ENCODE peak calls at places on chromosomes 2 and 18, in five cellular contexts. One of them, this sample, is unnamed.

GRCh38 chr2:130920417-130921030 is 83.8 kb downstream of the ARHGEF4 start:
- DNase-seq in lower leg skin: peak; percentile 71
- DNase-seq in activated CD4-positive, CD25-positive, alpha-beta regulatory T cell: no peak
- DNase-seq in naive B cell: no peak
- DNase-seq in NCI-H1417 treated with DMSO at 0.1 percent for 48 hours: peak; percentile 17
- DNase-seq in this sample: peak; percentile 37

GRCh38 chr2:54516842-54517241 is 60.7 kb downstream of the SPTBN1 start:
- DNase-seq in lower leg skin: no peak
- DNase-seq in NCI-H1417 treated with DMSO at 0.1 percent for 48 hours: no peak
- DNase-seq in naive B cell: no peak
- DNase-seq in activated CD4-positive, CD25-positive, alpha-beta regulatory T cell: no peak
- DNase-seq in this sample: no peak

GRCh38 chr2:20025065-20025786 is 12.8 kb upstream of the MATN3 start:
- DNase-seq in activated CD4-positive, CD25-positive, alpha-beta regulatory T cell: no peak
- DNase-seq in naive B cell: no peak
- DNase-seq in lower leg skin: no peak
- DNase-seq in NCI-H1417 treated with DMSO at 0.1 percent for 48 hours: no peak
- DNase-seq in this sample: no peak

GRCh38 chr2:99607454-99607853 is 117.6 kb upstream of the REV1 start:
- DNase-seq in NCI-H1417 treated with DMSO at 0.1 percent for 48 hours: no peak
- DNase-seq in lower leg skin: no peak
- DNase-seq in activated CD4-positive, CD25-positive, alpha-beta regulatory T cell: no peak
- DNase-seq in naive B cell: no peak
- DNase-seq in this sample: peak; percentile 38

GRCh38 chr2:240628507-240629418 is 3.5 kb downstream of the GPR35 start:
- DNase-seq in NCI-H1417 treated with DMSO at 0.1 percent for 48 hours: no peak
- DNase-seq in activated CD4-positive, CD25-positive, alpha-beta regulatory T cell: no peak
- DNase-seq in naive B cell: no peak
- DNase-seq in lower leg skin: no peak
- DNase-seq in this sample: no peak

GRCh38 chr2:216001612-216002215 is 11.6 kb downstream of the MREG start:
- DNase-seq in naive B cell: no peak
- DNase-seq in lower leg skin: no peak
- DNase-seq in activated CD4-positive, CD25-positive, alpha-beta regulatory T cell: no peak
- DNase-seq in NCI-H1417 treated with DMSO at 0.1 percent for 48 hours: no peak
- DNase-seq in this sample: no peak

GRCh38 chr2:47767880-47768609 is 14.9 kb upstream of the MSH6 start:
- DNase-seq in naive B cell: peak; percentile 71
- DNase-seq in activated CD4-positive, CD25-positive, alpha-beta regulatory T cell: peak; percentile 51
- DNase-seq in NCI-H1417 treated with DMSO at 0.1 percent for 48 hours: no peak
- DNase-seq in lower leg skin: no peak
- DNase-seq in this sample: peak; percentile 34

GRCh38 chr2:143440619-143441018 is 311.4 kb downstream of the ARHGAP15 start:
- DNase-seq in NCI-H1417 treated with DMSO at 0.1 percent for 48 hours: no peak
- DNase-seq in activated CD4-positive, CD25-positive, alpha-beta regulatory T cell: no peak
- DNase-seq in lower leg skin: no peak
- DNase-seq in naive B cell: no peak
- DNase-seq in this sample: no peak

GRCh38 chr2:30266051-30266621 is 34.8 kb downstream of the LBH start:
- DNase-seq in lower leg skin: no peak
- DNase-seq in naive B cell: peak; percentile 52
- DNase-seq in activated CD4-positive, CD25-positive, alpha-beta regulatory T cell: peak; percentile 37
- DNase-seq in NCI-H1417 treated with DMSO at 0.1 percent for 48 hours: no peak
- DNase-seq in this sample: no peak

GRCh38 chr18:63299837-63300787 is 19.5 kb downstream of the BCL2 start:
- DNase-seq in NCI-H1417 treated with DMSO at 0.1 percent for 48 hours: no peak
- DNase-seq in activated CD4-positive, CD25-positive, alpha-beta regulatory T cell: no peak
- DNase-seq in naive B cell: no peak
- DNase-seq in lower leg skin: no peak
- DNase-seq in this sample: no peak

This sample was measured in NCI-H1092 treated with DMSO at 0.1 percent for 48 hours.